ENCODE peak calls at places on chromosomes 13 and 19, in seven cellular contexts. R is spleen; A is fibroblast of the conjunctiva; L is lung; P is activated CD4-positive, alpha-beta T cell treated with anti-CD3 and anti-CD28 coated beads, Interleukin-2, amount 10 ng/mL, durations not matched to agents 7 days and 5 days; U is CD8-positive, alpha-beta memory T cell; M is foreskin fibroblast. N is an unnamed sample.

GRCh38 chr19:48372904-48373303 is 8.7 kb downstream of the SYNGR4 start:
- DNase-seq in R (no peak), A (no peak), L (no peak), P (no peak), U (no peak), M (peak), N (peak)

GRCh38 chr13:28538932-28539331 is 44.0 kb upstream of the FLT1 start:
- DNase-seq in R (no peak), A (no peak), L (no peak), P (no peak), U (no peak), M (no peak), N (no peak)

GRCh38 chr13:35920816-35921215 is 210.4 kb downstream of the DCLK1 start:
- DNase-seq in R (no peak), A (no peak), L (no peak), P (no peak), U (no peak), M (no peak), N (no peak)

GRCh38 chr19:5480427-5480836 is 25.2 kb downstream of the ZNRF4 start:
- DNase-seq in R (no peak), A (no peak), L (no peak), P (peak), U (no peak), M (peak), N (no peak)

GRCh38 chr19:58562126-58563033 is 4.0 kb upstream of the UBE2M start:
- DNase-seq in R (peak), A (no peak), L (no peak), P (peak), U (no peak), M (peak), N (no peak)

GRCh38 chr13:79782541-79783216 is 301.7 kb downstream of the NDFIP2 start:
- DNase-seq in R (peak), A (no peak), L (peak), P (no peak), U (no peak), M (peak), N (peak)

GRCh38 chr13:36288794-36289391 is 8.7 kb downstream of the CCDC169 start:
- DNase-seq in R (no peak), A (no peak), L (no peak), P (no peak), U (no peak), M (no peak), N (no peak)

GRCh38 chr13:40381935-40382764 is 284.3 kb downstream of the FOXO1 start:
- DNase-seq in R (no peak), A (no peak), L (no peak), P (no peak), U (no peak), M (no peak), N (no peak)

GRCh38 chr13:79379274-79379673 is 26.8 kb downstream of the RBM26 start:
- DNase-seq in R (no peak), A (no peak), L (no peak), P (no peak), U (no peak), M (no peak), N (no peak)

GRCh38 chr13:99063178-99063577 is 85.3 kb upstream of the DOCK9 start:
- DNase-seq in R (no peak), A (no peak), L (no peak), P (no peak), U (no peak), M (no peak), N (no peak)

GRCh38 chr13:45373116-45373606 is 32.2 kb upstream of the TPT1 start:
- DNase-seq in R (no peak), A (no peak), L (no peak), P (no peak), U (no peak), M (no peak), N (no peak)

GRCh38 chr13:23772717-23773116 is 116.5 kb downstream of the MIPEP start:
- DNase-seq in R (no peak), A (no peak), L (no peak), P (no peak), U (no peak), M (no peak), N (no peak)

GRCh38 chr13:43368003-43368402 is 344.6 kb downstream of the DNAJC15 start:
- DNase-seq in R (no peak), A (no peak), L (no peak), P (no peak), U (no peak), M (peak), N (no peak)

GRCh38 chr19:13887039-13887438 is 10.1 kb downstream of the NANOS3 start:
- DNase-seq in R (no peak), A (no peak), L (no peak), P (no peak), U (peak), M (no peak), N (no peak)

GRCh38 chr19:38877781-38878574 is at the start of gene RINL:
- DNase-seq in R (peak), A (no peak), L (no peak), P (peak), U (peak), M (no peak), N (peak)

GRCh38 chr13:50592412-50593145 is 250.9 kb downstream of the DLEU7 start:
- DNase-seq in R (no peak), A (no peak), L (no peak), P (no peak), U (no peak), M (peak), N (no peak)

GRCh38 chr13:107339209-107339608 is 771.3 kb upstream of the ARGLU1 start:
- DNase-seq in R (no peak), A (no peak), L (no peak), P (no peak), U (no peak), M (no peak), N (no peak)

GRCh38 chr19:1540353-1540925 is 16.6 kb downstream of the PLK5 start:
- DNase-seq in R (no peak), A (no peak), L (no peak), P (no peak), U (no peak), M (no peak), N (no peak)

GRCh38 chr19:24098359-24098758 is 11.4 kb downstream of the ZNF254 start:
- DNase-seq in R (no peak), A (no peak), L (no peak), P (no peak), U (no peak), M (no peak), N (no peak)

GRCh38 chr19:7705387-7706187 is 3.7 kb upstream of the FCER2 start:
- DNase-seq in R (peak), A (no peak), L (peak), P (peak), U (peak), M (no peak), N (no peak)

GRCh38 chr19:38263696-38264485 is 482 bp upstream of the SPINT2 start:
- DNase-seq in R (no peak), A (no peak), L (peak), P (no peak), U (peak), M (peak), N (peak)

GRCh38 chr19:32252333-32252669 is 93.1 kb upstream of the ZNF507 start:
- DNase-seq in R (no peak), A (no peak), L (no peak), P (no peak), U (no peak), M (no peak), N (no peak)

GRCh38 chr13:70339738-70340137 is 231.5 kb upstream of the KLHL1 start:
- DNase-seq in R (no peak), A (no peak), L (no peak), P (no peak), U (no peak), M (no peak), N (no peak)

GRCh38 chr19:41398603-41399002 is 985 bp downstream of the BCKDHA start:
- DNase-seq in R (no peak), A (no peak), L (no peak), P (no peak), U (no peak), M (no peak), N (no peak)

GRCh38 chr13:69565334-69565733 is 542.3 kb upstream of the ATXN8OS start:
- DNase-seq in R (no peak), A (no peak), L (no peak), P (no peak), U (no peak), M (no peak), N (no peak)